ENCODE peak calls at places on chromosomes 12 and 14, in five cellular contexts. J, E, N, B and T are unnamed samples. For H3K36me3, the result is how much of the 10 kb centered on the place peaks cover.

GRCh38 chr12:96063046-96063445 is 27.7 kb upstream of the LTA4H start:
- DNase-seq in B (peak), N (no peak), E (no peak), J (no peak), T (no peak)

GRCh38 chr12:122023339-122024131 is 1.9 kb downstream of the BCL7A start:
- DNase-seq in B (peak), E (no peak), J (peak), N (no peak), T (peak)

GRCh38 chr12:3496964-3497363 is 6.0 kb downstream of the PRMT8 start:
- DNase-seq in E (no peak), N (no peak), J (no peak), B (peak), T (no peak)

GRCh38 chr14:102500190-102500661 is 9.3 kb downstream of the ANKRD9 start:
- DNase-seq in N (peak), E (no peak), B (no peak), J (no peak), T (no peak)

GRCh38 chr14:61184117-61184516 is 97.0 kb downstream of the TMEM30B start:
- DNase-seq in E (no peak), J (no peak), B (no peak), N (no peak), T (no peak)

GRCh38 chr14:77458249-77458950 is 507 bp downstream of the AHSA1 start:
- DNase-seq in B (peak), J (peak), N (peak), E (no peak), T (peak)

GRCh38 chr12:105324704-105325103 is 5.8 kb upstream of the C12orf75 start:
- DNase-seq in B (no peak), N (no peak), E (no peak), J (no peak), T (no peak)

GRCh38 chr12:97322388-97322787 is 140.2 kb upstream of the RMST start:
- DNase-seq in E (no peak), B (no peak), N (no peak), J (no peak), T (no peak)

GRCh38 chr12:88416786-88417185 is 163.5 kb downstream of the KITLG start:
- DNase-seq in N (no peak), J (no peak), E (no peak), B (no peak), T (no peak)

GRCh38 chr14:78836777-78837176 is 666.6 kb downstream of the NRXN3 start:
- DNase-seq in E (no peak), N (no peak), B (peak), J (peak), T (no peak)

GRCh38 chr12:13603951-13604350 is 377.5 kb downstream of the GRIN2B start:
- DNase-seq in B (no peak), J (no peak), E (no peak), N (no peak), T (no peak)

GRCh38 chr14:54374117-54374884 is 22.5 kb upstream of the CDKN3 start:
- DNase-seq in J (no peak), E (peak), N (no peak), B (no peak), T (no peak)

GRCh38 chr14:95071649-95072256 is 85.6 kb downstream of the DICER1 start:
- DNase-seq in B (peak), E (peak), J (no peak), N (no peak), T (no peak)

GRCh38 chr12:91140660-91141045 is 29.4 kb upstream of the LUM start:
- DNase-seq in N (no peak), B (no peak), E (no peak), J (no peak), T (no peak)

GRCh38 chr12:28909291-28909690 is 239.8 kb upstream of the FAR2 start:
- DNase-seq in J (no peak), B (no peak), N (no peak), E (no peak), T (no peak)

GRCh38 chr14:102227184-102227964 is 77.6 kb downstream of the MOK start:
- DNase-seq in E (no peak), J (no peak), N (no peak), B (no peak), T (no peak)

GRCh38 chr12:109738878-109739665 is 25.4 kb downstream of the FAM222A start:
- DNase-seq in N (no peak), J (no peak), E (no peak), B (peak), T (peak)

GRCh38 chr14:102508410-102508773 is 1.2 kb downstream of the ANKRD9 start:
- DNase-seq in N (no peak), E (no peak), B (no peak), J (peak), T (no peak)

GRCh38 chr14:56812364-56813103 is 2.3 kb upstream of the OTX2 start:
- DNase-seq in E (no peak), B (no peak), N (no peak), J (no peak), T (no peak)

GRCh38 chr12:50088577-50089335 is 3.6 kb downstream of the SMARCD1 start:
- DNase-seq in E (no peak), B (peak), N (peak), J (peak), T (peak)

GRCh38 chr12:57744194-57744776 is 554 bp upstream of the TSPAN31 start:
- DNase-seq in N (peak), E (peak), B (peak), J (peak), T (peak)

GRCh38 chr12:113208041-113208934 is 13.0 kb upstream of the TPCN1 start:
- DNase-seq in E (no peak), J (peak), N (peak), B (no peak), T (peak)

DNA sequence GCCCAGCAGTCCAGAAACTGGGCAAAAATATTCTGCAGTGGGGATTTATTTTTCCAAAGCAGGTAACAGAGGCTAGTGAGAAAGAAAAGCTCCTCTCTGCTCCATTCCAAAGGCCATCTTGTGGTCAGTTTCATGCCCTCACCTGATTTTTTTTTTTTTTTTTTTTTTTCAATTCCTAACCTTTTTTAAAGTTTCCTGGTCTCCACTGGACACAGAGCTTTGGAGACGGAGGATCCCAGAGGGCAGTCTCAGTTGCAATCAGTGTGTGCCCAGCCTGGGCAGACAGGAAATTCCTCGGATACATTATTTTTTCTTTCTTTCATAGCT is 178.7 kb upstream of the BCL2L14 start:
- DNase-seq in J (no peak), E (no peak), B (no peak), N (no peak), T (no peak)
- H3K4me3 ChIP-seq in J (no peak), E (no peak), B (no peak), N (no peak), T (no peak)

GRCh38 chr12:46445551-46446235 is 73.1 kb upstream of the SLC38A2 start:
- DNase-seq in E (no peak), B (no peak), J (no peak), N (no peak), T (no peak)

GRCh38 chr12:46442239-46442638 is 69.7 kb upstream of the SLC38A2 start:
- DNase-seq in E (no peak), N (no peak), B (no peak), J (no peak), T (no peak)

GRCh38 chr12:46442723-46443122 is 70.2 kb upstream of the SLC38A2 start:
- DNase-seq in E (no peak), J (no peak), N (no peak), B (no peak), T (no peak)

GRCh38 chr12:46445093-46445492 is 72.5 kb upstream of the SLC38A2 start:
- DNase-seq in N (no peak), B (no peak), J (no peak), E (no peak), T (no peak)

GRCh38 chr12:46443594-46444263 is 71.2 kb upstream of the SLC38A2 start:
- DNase-seq in N (no peak), E (no peak), B (no peak), J (no peak), T (no peak)
- H3K36me3 ChIP-seq in N (under half), E (under half), B (under half), J (under half), T (under half)

DNA sequence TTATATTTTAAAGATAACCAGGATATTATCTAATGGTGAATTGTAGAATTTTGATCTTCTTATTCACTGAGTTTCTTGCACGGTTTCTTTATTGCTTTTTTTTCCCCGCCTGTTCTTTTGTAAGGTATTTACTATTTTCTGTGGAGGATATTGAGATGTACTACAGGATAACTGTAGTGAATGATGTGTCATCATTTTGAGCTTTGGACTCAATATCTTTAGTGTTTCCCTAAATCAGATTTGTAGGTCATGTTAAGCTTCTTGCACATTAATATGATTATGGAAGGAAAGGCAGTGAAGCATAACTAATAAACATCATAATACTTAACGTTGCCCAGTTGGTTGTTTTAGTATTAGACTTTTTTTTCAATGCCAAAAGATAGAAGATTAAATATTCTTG is 81.4 kb downstream of the FBXO33 start:
- DNase-seq in N (no peak), B (no peak), E (no peak), J (no peak), T (no peak)
- H3K4me3 ChIP-seq in N (no peak), B (no peak), E (no peak), J (no peak), T (no peak)

DNA sequence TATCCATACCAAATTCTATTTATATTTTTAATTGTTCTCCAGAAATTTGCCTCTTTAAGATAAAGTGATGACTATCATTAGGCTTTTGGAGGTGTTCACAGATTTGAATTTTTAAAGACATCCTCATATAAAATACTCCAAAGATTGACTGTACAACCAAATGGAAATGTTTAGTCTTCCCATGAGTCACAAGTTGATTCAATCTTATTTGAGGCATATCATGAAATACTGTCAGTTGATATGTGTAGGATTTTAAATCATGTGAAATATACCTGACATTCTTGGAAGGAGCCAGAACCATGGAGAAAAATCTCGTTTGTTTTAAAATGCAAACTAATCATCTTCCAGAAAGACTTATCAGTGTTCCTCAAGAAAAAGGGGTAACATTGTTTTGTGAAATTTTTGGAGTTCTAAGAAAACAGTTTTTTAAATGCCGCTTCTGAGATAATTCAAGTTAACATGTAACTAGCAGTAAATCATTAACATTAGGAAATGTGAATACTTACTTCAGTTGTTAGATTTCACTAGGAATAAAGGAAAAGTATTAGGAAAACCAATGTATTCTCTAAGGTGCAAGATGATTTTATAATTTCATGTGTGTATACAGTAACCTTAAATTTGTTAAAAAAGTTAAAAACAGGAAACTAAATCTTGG is 36.6 kb downstream of the PAPOLA start:
- DNase-seq in E (no peak), B (no peak), J (no peak), N (no peak), T (no peak)
- H3K36me3 ChIP-seq in E (under half), B (half or more), J (under half), N (under half), T (under half)